ENCODE peak calls at places on chromosomes 6 and 20, in seven cellular contexts. One of them, this sample, is unnamed.

GRCh38 chr6:20129290-20130088 is 82.8 kb downstream of the MBOAT1 start:
- DNase-seq in activated CD4-positive, alpha-beta T cell treated with anti-CD3 and anti-CD28 coated beads, Interleukin-2, amount 50 U/mL, for 24 hours: no peak
- DNase-seq in WTC11: no peak
- DNase-seq in NCI-H1105 treated with DMSO at 0.1 percent for 48 hours: no peak
- DNase-seq in HT-29: no peak
- DNase-seq in SK-N-SH: no peak
- DNase-seq in MV-4-11: no peak
- DNase-seq in this sample: no peak

GRCh38 chr6:143575440-143575839 is 63.9 kb upstream of the FUCA2 start:
- DNase-seq in activated CD4-positive, alpha-beta T cell treated with anti-CD3 and anti-CD28 coated beads, Interleukin-2, amount 50 U/mL, for 24 hours: peak; percentile 57
- DNase-seq in WTC11: peak; percentile 32
- DNase-seq in NCI-H1105 treated with DMSO at 0.1 percent for 48 hours: peak; percentile 87
- DNase-seq in HT-29: peak; percentile 88
- DNase-seq in SK-N-SH: peak; percentile 79
- DNase-seq in MV-4-11: peak; percentile 70
- DNase-seq in this sample: peak; percentile 40

GRCh38 chr6:170134077-170135040 is 156.5 kb downstream of the DLL1 start:
- DNase-seq in activated CD4-positive, alpha-beta T cell treated with anti-CD3 and anti-CD28 coated beads, Interleukin-2, amount 50 U/mL, for 24 hours: no peak
- DNase-seq in WTC11: no peak
- DNase-seq in NCI-H1105 treated with DMSO at 0.1 percent for 48 hours: peak; percentile 96
- DNase-seq in HT-29: no peak
- DNase-seq in SK-N-SH: no peak
- DNase-seq in MV-4-11: no peak
- DNase-seq in this sample: no peak

GRCh38 chr20:11229772-11230171 is 556.0 kb upstream of the JAG1 start:
- DNase-seq in activated CD4-positive, alpha-beta T cell treated with anti-CD3 and anti-CD28 coated beads, Interleukin-2, amount 50 U/mL, for 24 hours: no peak
- DNase-seq in WTC11: no peak
- DNase-seq in NCI-H1105 treated with DMSO at 0.1 percent for 48 hours: no peak
- DNase-seq in HT-29: peak; percentile 33
- DNase-seq in SK-N-SH: no peak
- DNase-seq in MV-4-11: peak; percentile 73
- DNase-seq in this sample: no peak

GRCh38 chr6:30888472-30889137 is 4.3 kb downstream of the DDR1 start:
- DNase-seq in activated CD4-positive, alpha-beta T cell treated with anti-CD3 and anti-CD28 coated beads, Interleukin-2, amount 50 U/mL, for 24 hours: no peak
- DNase-seq in WTC11: peak; percentile 5
- DNase-seq in NCI-H1105 treated with DMSO at 0.1 percent for 48 hours: no peak
- DNase-seq in HT-29: no peak
- DNase-seq in SK-N-SH: peak; percentile 33
- DNase-seq in MV-4-11: no peak
- DNase-seq in this sample: peak; percentile 30

GRCh38 chr6:113669641-113670040 is 187.5 kb upstream of the MARCKS start:
- DNase-seq in activated CD4-positive, alpha-beta T cell treated with anti-CD3 and anti-CD28 coated beads, Interleukin-2, amount 50 U/mL, for 24 hours: no peak
- DNase-seq in WTC11: no peak
- DNase-seq in NCI-H1105 treated with DMSO at 0.1 percent for 48 hours: no peak
- DNase-seq in HT-29: no peak
- DNase-seq in SK-N-SH: no peak
- DNase-seq in MV-4-11: no peak
- DNase-seq in this sample: no peak

GRCh38 chr6:21808045-21808470 is 214.5 kb downstream of the SOX4 start:
- DNase-seq in activated CD4-positive, alpha-beta T cell treated with anti-CD3 and anti-CD28 coated beads, Interleukin-2, amount 50 U/mL, for 24 hours: no peak
- DNase-seq in WTC11: no peak
- DNase-seq in NCI-H1105 treated with DMSO at 0.1 percent for 48 hours: no peak
- DNase-seq in HT-29: no peak
- DNase-seq in SK-N-SH: no peak
- DNase-seq in MV-4-11: no peak
- DNase-seq in this sample: no peak

GRCh38 chr20:2756056-2756611 is 44.3 kb downstream of the CPXM1 start:
- DNase-seq in activated CD4-positive, alpha-beta T cell treated with anti-CD3 and anti-CD28 coated beads, Interleukin-2, amount 50 U/mL, for 24 hours: no peak
- DNase-seq in WTC11: peak; percentile 77
- DNase-seq in NCI-H1105 treated with DMSO at 0.1 percent for 48 hours: no peak
- DNase-seq in HT-29: peak; percentile 28
- DNase-seq in SK-N-SH: peak; percentile 85
- DNase-seq in MV-4-11: no peak
- DNase-seq in this sample: peak; percentile 43

GRCh38 chr20:8020314-8021079 is 936 bp upstream of the TMX4 start:
- DNase-seq in activated CD4-positive, alpha-beta T cell treated with anti-CD3 and anti-CD28 coated beads, Interleukin-2, amount 50 U/mL, for 24 hours: no peak
- DNase-seq in WTC11: no peak
- DNase-seq in NCI-H1105 treated with DMSO at 0.1 percent for 48 hours: peak; percentile 80
- DNase-seq in HT-29: peak; percentile 51
- DNase-seq in SK-N-SH: no peak
- DNase-seq in MV-4-11: peak; percentile 89
- DNase-seq in this sample: no peak

GRCh38 chr6:138953451-138953850 is 34.6 kb downstream of the REPS1 start:
- DNase-seq in activated CD4-positive, alpha-beta T cell treated with anti-CD3 and anti-CD28 coated beads, Interleukin-2, amount 50 U/mL, for 24 hours: no peak
- DNase-seq in WTC11: no peak
- DNase-seq in NCI-H1105 treated with DMSO at 0.1 percent for 48 hours: no peak
- DNase-seq in HT-29: no peak
- DNase-seq in SK-N-SH: no peak
- DNase-seq in MV-4-11: peak; percentile 17
- DNase-seq in this sample: no peak

GRCh38 chr6:158036261-158036660 is 54.6 kb downstream of the SYNJ2 start:
- DNase-seq in activated CD4-positive, alpha-beta T cell treated with anti-CD3 and anti-CD28 coated beads, Interleukin-2, amount 50 U/mL, for 24 hours: no peak
- DNase-seq in WTC11: no peak
- DNase-seq in NCI-H1105 treated with DMSO at 0.1 percent for 48 hours: no peak
- DNase-seq in HT-29: no peak
- DNase-seq in SK-N-SH: no peak
- DNase-seq in MV-4-11: no peak
- DNase-seq in this sample: no peak

GRCh38 chr20:63911171-63911570 is 16.2 kb downstream of the DNAJC5 start:
- DNase-seq in activated CD4-positive, alpha-beta T cell treated with anti-CD3 and anti-CD28 coated beads, Interleukin-2, amount 50 U/mL, for 24 hours: no peak
- DNase-seq in WTC11: no peak
- DNase-seq in NCI-H1105 treated with DMSO at 0.1 percent for 48 hours: no peak
- DNase-seq in HT-29: peak; percentile 94
- DNase-seq in SK-N-SH: no peak
- DNase-seq in MV-4-11: peak; percentile 85
- DNase-seq in this sample: no peak

GRCh38 chr6:474454-475185 is 83.1 kb downstream of the IRF4 start:
- DNase-seq in activated CD4-positive, alpha-beta T cell treated with anti-CD3 and anti-CD28 coated beads, Interleukin-2, amount 50 U/mL, for 24 hours: peak; percentile 77
- DNase-seq in WTC11: no peak
- DNase-seq in NCI-H1105 treated with DMSO at 0.1 percent for 48 hours: no peak
- DNase-seq in HT-29: no peak
- DNase-seq in SK-N-SH: peak; percentile 44
- DNase-seq in MV-4-11: peak; percentile 78
- DNase-seq in this sample: no peak

GRCh38 chr6:25995507-25995906 is 32.9 kb downstream of the TRIM38 start:
- DNase-seq in activated CD4-positive, alpha-beta T cell treated with anti-CD3 and anti-CD28 coated beads, Interleukin-2, amount 50 U/mL, for 24 hours: no peak
- DNase-seq in WTC11: no peak
- DNase-seq in NCI-H1105 treated with DMSO at 0.1 percent for 48 hours: no peak
- DNase-seq in HT-29: no peak
- DNase-seq in SK-N-SH: no peak
- DNase-seq in MV-4-11: no peak
- DNase-seq in this sample: no peak

GRCh38 chr6:111604259-111605099 is 1.2 kb downstream of the TRAF3IP2 start:
- DNase-seq in activated CD4-positive, alpha-beta T cell treated with anti-CD3 and anti-CD28 coated beads, Interleukin-2, amount 50 U/mL, for 24 hours: no peak
- DNase-seq in WTC11: no peak
- DNase-seq in NCI-H1105 treated with DMSO at 0.1 percent for 48 hours: no peak
- DNase-seq in HT-29: no peak
- DNase-seq in SK-N-SH: no peak
- DNase-seq in MV-4-11: peak; percentile 81
- DNase-seq in this sample: no peak

GRCh38 chr20:1868856-1869255 is 26.4 kb upstream of the SIRPA start:
- DNase-seq in activated CD4-positive, alpha-beta T cell treated with anti-CD3 and anti-CD28 coated beads, Interleukin-2, amount 50 U/mL, for 24 hours: no peak
- DNase-seq in WTC11: no peak
- DNase-seq in NCI-H1105 treated with DMSO at 0.1 percent for 48 hours: no peak
- DNase-seq in HT-29: no peak
- DNase-seq in SK-N-SH: no peak
- DNase-seq in MV-4-11: no peak
- DNase-seq in this sample: no peak

GRCh38 chr6:110352603-110353303 is 5.4 kb downstream of the METTL24 start:
- DNase-seq in activated CD4-positive, alpha-beta T cell treated with anti-CD3 and anti-CD28 coated beads, Interleukin-2, amount 50 U/mL, for 24 hours: no peak
- DNase-seq in WTC11: no peak
- DNase-seq in NCI-H1105 treated with DMSO at 0.1 percent for 48 hours: no peak
- DNase-seq in HT-29: no peak
- DNase-seq in SK-N-SH: no peak
- DNase-seq in MV-4-11: no peak
- DNase-seq in this sample: no peak

GRCh38 chr20:8104252-8104651 is 27.8 kb upstream of the PLCB1 start:
- DNase-seq in activated CD4-positive, alpha-beta T cell treated with anti-CD3 and anti-CD28 coated beads, Interleukin-2, amount 50 U/mL, for 24 hours: no peak
- DNase-seq in WTC11: no peak
- DNase-seq in NCI-H1105 treated with DMSO at 0.1 percent for 48 hours: no peak
- DNase-seq in HT-29: no peak
- DNase-seq in SK-N-SH: no peak
- DNase-seq in MV-4-11: no peak
- DNase-seq in this sample: no peak

GRCh38 chr6:44247338-44248302 is 719 bp downstream of the HSP90AB1 start:
- DNase-seq in activated CD4-positive, alpha-beta T cell treated with anti-CD3 and anti-CD28 coated beads, Interleukin-2, amount 50 U/mL, for 24 hours: peak; percentile 84
- DNase-seq in WTC11: peak; percentile 41
- DNase-seq in NCI-H1105 treated with DMSO at 0.1 percent for 48 hours: peak; percentile 41
- DNase-seq in HT-29: peak; percentile 56
- DNase-seq in SK-N-SH: peak; percentile 76
- DNase-seq in MV-4-11: peak; percentile 46
- DNase-seq in this sample: peak; percentile 56

GRCh38 chr6:138410972-138411667 is 7.1 kb downstream of the HEBP2 start:
- DNase-seq in activated CD4-positive, alpha-beta T cell treated with anti-CD3 and anti-CD28 coated beads, Interleukin-2, amount 50 U/mL, for 24 hours: no peak
- DNase-seq in WTC11: no peak
- DNase-seq in NCI-H1105 treated with DMSO at 0.1 percent for 48 hours: no peak
- DNase-seq in HT-29: no peak
- DNase-seq in SK-N-SH: no peak
- DNase-seq in MV-4-11: peak; percentile 34
- DNase-seq in this sample: no peak

GRCh38 chr20:58459058-58459743 is 56.0 kb downstream of the APCDD1L start:
- DNase-seq in activated CD4-positive, alpha-beta T cell treated with anti-CD3 and anti-CD28 coated beads, Interleukin-2, amount 50 U/mL, for 24 hours: no peak
- DNase-seq in WTC11: no peak
- DNase-seq in NCI-H1105 treated with DMSO at 0.1 percent for 48 hours: no peak
- DNase-seq in HT-29: no peak
- DNase-seq in SK-N-SH: no peak
- DNase-seq in MV-4-11: peak; percentile 11
- DNase-seq in this sample: peak; percentile 42

GRCh38 chr6:37725967-37726366 is 28.3 kb upstream of the MDGA1 start:
- DNase-seq in activated CD4-positive, alpha-beta T cell treated with anti-CD3 and anti-CD28 coated beads, Interleukin-2, amount 50 U/mL, for 24 hours: no peak
- DNase-seq in WTC11: no peak
- DNase-seq in NCI-H1105 treated with DMSO at 0.1 percent for 48 hours: no peak
- DNase-seq in HT-29: no peak
- DNase-seq in SK-N-SH: no peak
- DNase-seq in MV-4-11: no peak
- DNase-seq in this sample: no peak

GRCh38 chr6:98871057-98871456 is 36.7 kb downstream of the POU3F2 start:
- DNase-seq in activated CD4-positive, alpha-beta T cell treated with anti-CD3 and anti-CD28 coated beads, Interleukin-2, amount 50 U/mL, for 24 hours: no peak
- DNase-seq in WTC11: no peak
- DNase-seq in NCI-H1105 treated with DMSO at 0.1 percent for 48 hours: peak; percentile 39
- DNase-seq in HT-29: no peak
- DNase-seq in SK-N-SH: no peak
- DNase-seq in MV-4-11: no peak
- DNase-seq in this sample: no peak

GRCh38 chr6:129321303-129321702 is 388.7 kb downstream of the ARHGAP18 start:
- DNase-seq in activated CD4-positive, alpha-beta T cell treated with anti-CD3 and anti-CD28 coated beads, Interleukin-2, amount 50 U/mL, for 24 hours: no peak
- DNase-seq in WTC11: no peak
- DNase-seq in NCI-H1105 treated with DMSO at 0.1 percent for 48 hours: no peak
- DNase-seq in HT-29: no peak
- DNase-seq in SK-N-SH: no peak
- DNase-seq in MV-4-11: no peak
- DNase-seq in this sample: no peak

GRCh38 chr6:151084275-151084674 is 155.5 kb upstream of the AKAP12 start:
- DNase-seq in activated CD4-positive, alpha-beta T cell treated with anti-CD3 and anti-CD28 coated beads, Interleukin-2, amount 50 U/mL, for 24 hours: no peak
- DNase-seq in WTC11: no peak
- DNase-seq in NCI-H1105 treated with DMSO at 0.1 percent for 48 hours: no peak
- DNase-seq in HT-29: no peak
- DNase-seq in SK-N-SH: no peak
- DNase-seq in MV-4-11: no peak
- DNase-seq in this sample: no peak

GRCh38 chr6:29762781-29763214 is 39.6 kb downstream of the HLA-F start:
- DNase-seq in activated CD4-positive, alpha-beta T cell treated with anti-CD3 and anti-CD28 coated beads, Interleukin-2, amount 50 U/mL, for 24 hours: no peak
- DNase-seq in WTC11: no peak
- DNase-seq in NCI-H1105 treated with DMSO at 0.1 percent for 48 hours: no peak
- DNase-seq in HT-29: no peak
- DNase-seq in SK-N-SH: no peak
- DNase-seq in MV-4-11: no peak
- DNase-seq in this sample: no peak

GRCh38 chr6:17624396-17624795 is 24.3 kb downstream of the FAM8A1 start:
- DNase-seq in activated CD4-positive, alpha-beta T cell treated with anti-CD3 and anti-CD28 coated beads, Interleukin-2, amount 50 U/mL, for 24 hours: no peak
- DNase-seq in WTC11: no peak
- DNase-seq in NCI-H1105 treated with DMSO at 0.1 percent for 48 hours: no peak
- DNase-seq in HT-29: no peak
- DNase-seq in SK-N-SH: no peak
- DNase-seq in MV-4-11: no peak
- DNase-seq in this sample: no peak

GRCh38 chr6:155026366-155027045 is 31.4 kb downstream of the TIAM2 start:
- DNase-seq in activated CD4-positive, alpha-beta T cell treated with anti-CD3 and anti-CD28 coated beads, Interleukin-2, amount 50 U/mL, for 24 hours: no peak
- DNase-seq in WTC11: no peak
- DNase-seq in NCI-H1105 treated with DMSO at 0.1 percent for 48 hours: no peak
- DNase-seq in HT-29: peak; percentile 24
- DNase-seq in SK-N-SH: no peak
- DNase-seq in MV-4-11: no peak
- DNase-seq in this sample: peak; percentile 70

GRCh38 chr6:162343196-162343901 is 384.2 kb downstream of the PRKN start:
- DNase-seq in activated CD4-positive, alpha-beta T cell treated with anti-CD3 and anti-CD28 coated beads, Interleukin-2, amount 50 U/mL, for 24 hours: no peak
- DNase-seq in WTC11: no peak
- DNase-seq in NCI-H1105 treated with DMSO at 0.1 percent for 48 hours: no peak
- DNase-seq in HT-29: no peak
- DNase-seq in SK-N-SH: peak; percentile 12
- DNase-seq in MV-4-11: no peak
- DNase-seq in this sample: no peak